ENCODE peak calls at places on chromosomes 3 and 15, in nine cellular contexts. One of them, this sample, is unnamed.

GRCh38 chr3:88180398-88180999 is 30.7 kb downstream of the C3orf38 start:
- DNase-seq in stimulated activated naive CD8-positive, alpha-beta T cell treated with anti-CD3 and anti-CD28 coated beads, Interleukin-15, Interleukin-2, amounts not matched to agents 100 U/mL and 50 U/mL, for 24 hours: peak
- DNase-seq in activated CD4-positive, alpha-beta memory T cell treated with anti-CD3 and anti-CD28 coated beads for 36 hours: no peak
- DNase-seq in SK-N-MC: peak
- DNase-seq in T-helper 17 cell: no peak
- DNase-seq in SHP77: no peak
- DNase-seq in cardiac fibroblast: peak
- DNase-seq in HEK293T: peak
- DNase-seq in stimulated activated CD8-positive, alpha-beta memory T cell treated with anti-CD3 and anti-CD28 coated beads, Interleukin-15, amount 100 ng/mL, for 48 hours: no peak
- DNase-seq in this sample: peak

GRCh38 chr3:12232785-12233317 is 56.0 kb upstream of the PPARG start:
- DNase-seq in stimulated activated naive CD8-positive, alpha-beta T cell treated with anti-CD3 and anti-CD28 coated beads, Interleukin-15, Interleukin-2, amounts not matched to agents 100 U/mL and 50 U/mL, for 24 hours: peak
- DNase-seq in activated CD4-positive, alpha-beta memory T cell treated with anti-CD3 and anti-CD28 coated beads for 36 hours: peak
- DNase-seq in SK-N-MC: no peak
- DNase-seq in T-helper 17 cell: no peak
- DNase-seq in SHP77: no peak
- DNase-seq in cardiac fibroblast: no peak
- DNase-seq in HEK293T: no peak
- DNase-seq in stimulated activated CD8-positive, alpha-beta memory T cell treated with anti-CD3 and anti-CD28 coated beads, Interleukin-15, amount 100 ng/mL, for 48 hours: peak
- DNase-seq in this sample: peak

GRCh38 chr15:99326235-99326634 is 75.0 kb downstream of the LRRC28 start:
- DNase-seq in stimulated activated naive CD8-positive, alpha-beta T cell treated with anti-CD3 and anti-CD28 coated beads, Interleukin-15, Interleukin-2, amounts not matched to agents 100 U/mL and 50 U/mL, for 24 hours: peak
- DNase-seq in activated CD4-positive, alpha-beta memory T cell treated with anti-CD3 and anti-CD28 coated beads for 36 hours: no peak
- DNase-seq in SK-N-MC: no peak
- DNase-seq in T-helper 17 cell: no peak
- DNase-seq in SHP77: no peak
- DNase-seq in cardiac fibroblast: no peak
- DNase-seq in HEK293T: no peak
- DNase-seq in stimulated activated CD8-positive, alpha-beta memory T cell treated with anti-CD3 and anti-CD28 coated beads, Interleukin-15, amount 100 ng/mL, for 48 hours: no peak
- DNase-seq in this sample: no peak

GRCh38 chr3:99439892-99440291 is 198.5 kb upstream of the COL8A1 start:
- DNase-seq in stimulated activated naive CD8-positive, alpha-beta T cell treated with anti-CD3 and anti-CD28 coated beads, Interleukin-15, Interleukin-2, amounts not matched to agents 100 U/mL and 50 U/mL, for 24 hours: no peak
- DNase-seq in activated CD4-positive, alpha-beta memory T cell treated with anti-CD3 and anti-CD28 coated beads for 36 hours: no peak
- DNase-seq in SK-N-MC: no peak
- DNase-seq in T-helper 17 cell: no peak
- DNase-seq in SHP77: no peak
- DNase-seq in cardiac fibroblast: peak
- DNase-seq in HEK293T: no peak
- DNase-seq in stimulated activated CD8-positive, alpha-beta memory T cell treated with anti-CD3 and anti-CD28 coated beads, Interleukin-15, amount 100 ng/mL, for 48 hours: no peak
- DNase-seq in this sample: no peak

GRCh38 chr3:185423178-185423577 is 60.2 kb downstream of the MAP3K13 start:
- DNase-seq in stimulated activated naive CD8-positive, alpha-beta T cell treated with anti-CD3 and anti-CD28 coated beads, Interleukin-15, Interleukin-2, amounts not matched to agents 100 U/mL and 50 U/mL, for 24 hours: no peak
- DNase-seq in activated CD4-positive, alpha-beta memory T cell treated with anti-CD3 and anti-CD28 coated beads for 36 hours: no peak
- DNase-seq in SK-N-MC: no peak
- DNase-seq in T-helper 17 cell: no peak
- DNase-seq in SHP77: no peak
- DNase-seq in cardiac fibroblast: peak
- DNase-seq in HEK293T: no peak
- DNase-seq in stimulated activated CD8-positive, alpha-beta memory T cell treated with anti-CD3 and anti-CD28 coated beads, Interleukin-15, amount 100 ng/mL, for 48 hours: no peak
- DNase-seq in this sample: peak

GRCh38 chr3:69462022-69462825 is 76.3 kb upstream of the FRMD4B start:
- DNase-seq in stimulated activated naive CD8-positive, alpha-beta T cell treated with anti-CD3 and anti-CD28 coated beads, Interleukin-15, Interleukin-2, amounts not matched to agents 100 U/mL and 50 U/mL, for 24 hours: no peak
- DNase-seq in activated CD4-positive, alpha-beta memory T cell treated with anti-CD3 and anti-CD28 coated beads for 36 hours: no peak
- DNase-seq in SK-N-MC: no peak
- DNase-seq in T-helper 17 cell: no peak
- DNase-seq in SHP77: no peak
- DNase-seq in cardiac fibroblast: no peak
- DNase-seq in HEK293T: no peak
- DNase-seq in stimulated activated CD8-positive, alpha-beta memory T cell treated with anti-CD3 and anti-CD28 coated beads, Interleukin-15, amount 100 ng/mL, for 48 hours: no peak
- DNase-seq in this sample: no peak

GRCh38 chr15:54681578-54681977 is 515.2 kb downstream of the RSL24D1 start:
- DNase-seq in stimulated activated naive CD8-positive, alpha-beta T cell treated with anti-CD3 and anti-CD28 coated beads, Interleukin-15, Interleukin-2, amounts not matched to agents 100 U/mL and 50 U/mL, for 24 hours: no peak
- DNase-seq in activated CD4-positive, alpha-beta memory T cell treated with anti-CD3 and anti-CD28 coated beads for 36 hours: no peak
- DNase-seq in SK-N-MC: no peak
- DNase-seq in T-helper 17 cell: no peak
- DNase-seq in SHP77: no peak
- DNase-seq in cardiac fibroblast: no peak
- DNase-seq in HEK293T: no peak
- DNase-seq in stimulated activated CD8-positive, alpha-beta memory T cell treated with anti-CD3 and anti-CD28 coated beads, Interleukin-15, amount 100 ng/mL, for 48 hours: no peak
- DNase-seq in this sample: peak

GRCh38 chr3:52891615-52892081 is 5.7 kb downstream of the STIMATE start:
- DNase-seq in stimulated activated naive CD8-positive, alpha-beta T cell treated with anti-CD3 and anti-CD28 coated beads, Interleukin-15, Interleukin-2, amounts not matched to agents 100 U/mL and 50 U/mL, for 24 hours: peak
- DNase-seq in activated CD4-positive, alpha-beta memory T cell treated with anti-CD3 and anti-CD28 coated beads for 36 hours: no peak
- DNase-seq in SK-N-MC: no peak
- DNase-seq in T-helper 17 cell: no peak
- DNase-seq in SHP77: no peak
- DNase-seq in cardiac fibroblast: peak
- DNase-seq in HEK293T: no peak
- DNase-seq in stimulated activated CD8-positive, alpha-beta memory T cell treated with anti-CD3 and anti-CD28 coated beads, Interleukin-15, amount 100 ng/mL, for 48 hours: no peak
- DNase-seq in this sample: peak

GRCh38 chr3:131541288-131541687 is 38.5 kb upstream of the MRPL3 start:
- DNase-seq in stimulated activated naive CD8-positive, alpha-beta T cell treated with anti-CD3 and anti-CD28 coated beads, Interleukin-15, Interleukin-2, amounts not matched to agents 100 U/mL and 50 U/mL, for 24 hours: no peak
- DNase-seq in activated CD4-positive, alpha-beta memory T cell treated with anti-CD3 and anti-CD28 coated beads for 36 hours: no peak
- DNase-seq in SK-N-MC: no peak
- DNase-seq in T-helper 17 cell: no peak
- DNase-seq in SHP77: no peak
- DNase-seq in cardiac fibroblast: no peak
- DNase-seq in HEK293T: no peak
- DNase-seq in stimulated activated CD8-positive, alpha-beta memory T cell treated with anti-CD3 and anti-CD28 coated beads, Interleukin-15, amount 100 ng/mL, for 48 hours: no peak
- DNase-seq in this sample: no peak

GRCh38 chr15:64950888-64951287 is 38.8 kb downstream of the SPG21 start:
- DNase-seq in stimulated activated naive CD8-positive, alpha-beta T cell treated with anti-CD3 and anti-CD28 coated beads, Interleukin-15, Interleukin-2, amounts not matched to agents 100 U/mL and 50 U/mL, for 24 hours: no peak
- DNase-seq in activated CD4-positive, alpha-beta memory T cell treated with anti-CD3 and anti-CD28 coated beads for 36 hours: peak
- DNase-seq in SK-N-MC: no peak
- DNase-seq in T-helper 17 cell: no peak
- DNase-seq in SHP77: no peak
- DNase-seq in cardiac fibroblast: no peak
- DNase-seq in HEK293T: no peak
- DNase-seq in stimulated activated CD8-positive, alpha-beta memory T cell treated with anti-CD3 and anti-CD28 coated beads, Interleukin-15, amount 100 ng/mL, for 48 hours: no peak
- DNase-seq in this sample: peak

GRCh38 chr15:85625431-85625830 is 169.3 kb downstream of the KLHL25 start:
- DNase-seq in stimulated activated naive CD8-positive, alpha-beta T cell treated with anti-CD3 and anti-CD28 coated beads, Interleukin-15, Interleukin-2, amounts not matched to agents 100 U/mL and 50 U/mL, for 24 hours: no peak
- DNase-seq in activated CD4-positive, alpha-beta memory T cell treated with anti-CD3 and anti-CD28 coated beads for 36 hours: peak
- DNase-seq in SK-N-MC: no peak
- DNase-seq in T-helper 17 cell: no peak
- DNase-seq in SHP77: no peak
- DNase-seq in cardiac fibroblast: no peak
- DNase-seq in HEK293T: no peak
- DNase-seq in stimulated activated CD8-positive, alpha-beta memory T cell treated with anti-CD3 and anti-CD28 coated beads, Interleukin-15, amount 100 ng/mL, for 48 hours: no peak
- DNase-seq in this sample: no peak

GRCh38 chr3:47362704-47363103 is 18.1 kb upstream of the PTPN23 start:
- DNase-seq in stimulated activated naive CD8-positive, alpha-beta T cell treated with anti-CD3 and anti-CD28 coated beads, Interleukin-15, Interleukin-2, amounts not matched to agents 100 U/mL and 50 U/mL, for 24 hours: peak
- DNase-seq in activated CD4-positive, alpha-beta memory T cell treated with anti-CD3 and anti-CD28 coated beads for 36 hours: peak
- DNase-seq in SK-N-MC: no peak
- DNase-seq in T-helper 17 cell: no peak
- DNase-seq in SHP77: no peak
- DNase-seq in cardiac fibroblast: peak
- DNase-seq in HEK293T: no peak
- DNase-seq in stimulated activated CD8-positive, alpha-beta memory T cell treated with anti-CD3 and anti-CD28 coated beads, Interleukin-15, amount 100 ng/mL, for 48 hours: no peak
- DNase-seq in this sample: peak

GRCh38 chr15:101204744-101205535 is 46.9 kb downstream of the CHSY1 start:
- DNase-seq in stimulated activated naive CD8-positive, alpha-beta T cell treated with anti-CD3 and anti-CD28 coated beads, Interleukin-15, Interleukin-2, amounts not matched to agents 100 U/mL and 50 U/mL, for 24 hours: no peak
- DNase-seq in activated CD4-positive, alpha-beta memory T cell treated with anti-CD3 and anti-CD28 coated beads for 36 hours: no peak
- DNase-seq in SK-N-MC: no peak
- DNase-seq in T-helper 17 cell: no peak
- DNase-seq in SHP77: no peak
- DNase-seq in cardiac fibroblast: peak
- DNase-seq in HEK293T: no peak
- DNase-seq in stimulated activated CD8-positive, alpha-beta memory T cell treated with anti-CD3 and anti-CD28 coated beads, Interleukin-15, amount 100 ng/mL, for 48 hours: no peak
- DNase-seq in this sample: peak

GRCh38 chr15:42576776-42577175 is 1.4 kb downstream of the STARD9 start:
- DNase-seq in stimulated activated naive CD8-positive, alpha-beta T cell treated with anti-CD3 and anti-CD28 coated beads, Interleukin-15, Interleukin-2, amounts not matched to agents 100 U/mL and 50 U/mL, for 24 hours: no peak
- DNase-seq in activated CD4-positive, alpha-beta memory T cell treated with anti-CD3 and anti-CD28 coated beads for 36 hours: no peak
- DNase-seq in SK-N-MC: no peak
- DNase-seq in T-helper 17 cell: no peak
- DNase-seq in SHP77: no peak
- DNase-seq in cardiac fibroblast: no peak
- DNase-seq in HEK293T: no peak
- DNase-seq in stimulated activated CD8-positive, alpha-beta memory T cell treated with anti-CD3 and anti-CD28 coated beads, Interleukin-15, amount 100 ng/mL, for 48 hours: no peak
- DNase-seq in this sample: no peak

GRCh38 chr3:89360155-89360554 is 252.7 kb downstream of the EPHA3 start:
- DNase-seq in stimulated activated naive CD8-positive, alpha-beta T cell treated with anti-CD3 and anti-CD28 coated beads, Interleukin-15, Interleukin-2, amounts not matched to agents 100 U/mL and 50 U/mL, for 24 hours: no peak
- DNase-seq in activated CD4-positive, alpha-beta memory T cell treated with anti-CD3 and anti-CD28 coated beads for 36 hours: no peak
- DNase-seq in SK-N-MC: no peak
- DNase-seq in T-helper 17 cell: no peak
- DNase-seq in SHP77: no peak
- DNase-seq in cardiac fibroblast: peak
- DNase-seq in HEK293T: no peak
- DNase-seq in stimulated activated CD8-positive, alpha-beta memory T cell treated with anti-CD3 and anti-CD28 coated beads, Interleukin-15, amount 100 ng/mL, for 48 hours: no peak
- DNase-seq in this sample: no peak

GRCh38 chr3:135784557-135784956 is 181.0 kb upstream of the PPP2R3A start:
- DNase-seq in stimulated activated naive CD8-positive, alpha-beta T cell treated with anti-CD3 and anti-CD28 coated beads, Interleukin-15, Interleukin-2, amounts not matched to agents 100 U/mL and 50 U/mL, for 24 hours: no peak
- DNase-seq in activated CD4-positive, alpha-beta memory T cell treated with anti-CD3 and anti-CD28 coated beads for 36 hours: no peak
- DNase-seq in SK-N-MC: no peak
- DNase-seq in T-helper 17 cell: no peak
- DNase-seq in SHP77: no peak
- DNase-seq in cardiac fibroblast: no peak
- DNase-seq in HEK293T: no peak
- DNase-seq in stimulated activated CD8-positive, alpha-beta memory T cell treated with anti-CD3 and anti-CD28 coated beads, Interleukin-15, amount 100 ng/mL, for 48 hours: no peak
- DNase-seq in this sample: peak

GRCh38 chr15:88658972-88659931 is 20.4 kb downstream of the ISG20 start:
- DNase-seq in stimulated activated naive CD8-positive, alpha-beta T cell treated with anti-CD3 and anti-CD28 coated beads, Interleukin-15, Interleukin-2, amounts not matched to agents 100 U/mL and 50 U/mL, for 24 hours: no peak
- DNase-seq in activated CD4-positive, alpha-beta memory T cell treated with anti-CD3 and anti-CD28 coated beads for 36 hours: no peak
- DNase-seq in SK-N-MC: no peak
- DNase-seq in T-helper 17 cell: no peak
- DNase-seq in SHP77: no peak
- DNase-seq in cardiac fibroblast: peak
- DNase-seq in HEK293T: no peak
- DNase-seq in stimulated activated CD8-positive, alpha-beta memory T cell treated with anti-CD3 and anti-CD28 coated beads, Interleukin-15, amount 100 ng/mL, for 48 hours: no peak
- DNase-seq in this sample: no peak

GRCh38 chr3:170055209-170055608 is 17.4 kb downstream of the GPR160 start:
- DNase-seq in stimulated activated naive CD8-positive, alpha-beta T cell treated with anti-CD3 and anti-CD28 coated beads, Interleukin-15, Interleukin-2, amounts not matched to agents 100 U/mL and 50 U/mL, for 24 hours: peak
- DNase-seq in activated CD4-positive, alpha-beta memory T cell treated with anti-CD3 and anti-CD28 coated beads for 36 hours: peak
- DNase-seq in SK-N-MC: no peak
- DNase-seq in T-helper 17 cell: no peak
- DNase-seq in SHP77: no peak
- DNase-seq in cardiac fibroblast: no peak
- DNase-seq in HEK293T: no peak
- DNase-seq in stimulated activated CD8-positive, alpha-beta memory T cell treated with anti-CD3 and anti-CD28 coated beads, Interleukin-15, amount 100 ng/mL, for 48 hours: no peak
- DNase-seq in this sample: peak

GRCh38 chr15:82177291-82178010 is 85.1 kb downstream of the EFL1 start:
- DNase-seq in stimulated activated naive CD8-positive, alpha-beta T cell treated with anti-CD3 and anti-CD28 coated beads, Interleukin-15, Interleukin-2, amounts not matched to agents 100 U/mL and 50 U/mL, for 24 hours: no peak
- DNase-seq in activated CD4-positive, alpha-beta memory T cell treated with anti-CD3 and anti-CD28 coated beads for 36 hours: no peak
- DNase-seq in SK-N-MC: no peak
- DNase-seq in T-helper 17 cell: no peak
- DNase-seq in SHP77: no peak
- DNase-seq in cardiac fibroblast: peak
- DNase-seq in HEK293T: no peak
- DNase-seq in stimulated activated CD8-positive, alpha-beta memory T cell treated with anti-CD3 and anti-CD28 coated beads, Interleukin-15, amount 100 ng/mL, for 48 hours: no peak
- DNase-seq in this sample: peak

GRCh38 chr3:117874904-117875874 is 1159.5 kb downstream of the IGSF11 start:
- DNase-seq in stimulated activated naive CD8-positive, alpha-beta T cell treated with anti-CD3 and anti-CD28 coated beads, Interleukin-15, Interleukin-2, amounts not matched to agents 100 U/mL and 50 U/mL, for 24 hours: no peak
- DNase-seq in activated CD4-positive, alpha-beta memory T cell treated with anti-CD3 and anti-CD28 coated beads for 36 hours: no peak
- DNase-seq in SK-N-MC: no peak
- DNase-seq in T-helper 17 cell: no peak
- DNase-seq in SHP77: no peak
- DNase-seq in cardiac fibroblast: no peak
- DNase-seq in HEK293T: no peak
- DNase-seq in stimulated activated CD8-positive, alpha-beta memory T cell treated with anti-CD3 and anti-CD28 coated beads, Interleukin-15, amount 100 ng/mL, for 48 hours: no peak
- DNase-seq in this sample: no peak

This sample was measured in MV-4-11.